ENCODE peak calls at places on chromosomes 4 and X, in eight cellular contexts. I is HFFc6; U is stimulated activated CD4-positive, alpha-beta T cell treated with anti-CD3 and anti-CD28 coated beads, Interleukin-4, amount 100 ng/mL, for 1 hour; G is WERI-Rb-1; F is GM20000; H is Peyer's patch; V is central memory CD4-positive, alpha-beta T cell; B is amygdala. N is an unnamed sample.

GRCh38 chrX:12223650-12224049 is 85.4 kb downstream of the FRMPD4 start:
- DNase-seq in U (no peak), B (no peak), G (no peak), V (no peak), F (no peak), I (peak), H (no peak), N (no peak)

GRCh38 chr4:40409835-40410234 is 74.7 kb downstream of the CHRNA9 start:
- DNase-seq in G (no peak), F (no peak), B (no peak), U (no peak), H (no peak), I (peak), V (no peak), N (no peak)

GRCh38 chrX:70089575-70090297 is 27.5 kb downstream of the OTUD6A start:
- DNase-seq in V (no peak), G (no peak), F (no peak), H (no peak), B (no peak), I (peak), U (no peak), N (no peak)

GRCh38 chr4:6372649-6373525 is 99.5 kb downstream of the PPP2R2C start:
- DNase-seq in V (no peak), H (no peak), U (no peak), B (no peak), I (peak), F (peak), G (peak), N (peak)

GRCh38 chrX:15594371-15594770 is 6.4 kb downstream of the ACE2 start:
- DNase-seq in B (no peak), V (no peak), I (no peak), H (no peak), F (no peak), U (no peak), G (no peak), N (no peak)

GRCh38 chr4:96483308-96484030 is 643.6 kb downstream of the PDHA2 start:
- DNase-seq in F (no peak), G (peak), I (no peak), V (no peak), B (no peak), U (no peak), H (no peak), N (no peak)

GRCh38 chr4:78528327-78528726 is 23.2 kb upstream of the ANXA3 start:
- DNase-seq in G (no peak), V (no peak), H (no peak), U (no peak), B (no peak), I (peak), F (no peak), N (no peak)

GRCh38 chr4:102263024-102263787 is 82.1 kb downstream of the SLC39A8 start:
- DNase-seq in B (peak), U (no peak), H (no peak), V (peak), G (peak), F (peak), I (peak), N (peak)

GRCh38 chrX:71144651-71145050 is at the start of gene NLGN3:
- DNase-seq in U (no peak), B (peak), V (no peak), H (no peak), G (peak), F (no peak), I (no peak), N (peak)

GRCh38 chrX:108468486-108468885 is 28.8 kb downstream of the COL4A5 start:
- DNase-seq in H (no peak), F (no peak), V (no peak), G (no peak), I (peak), B (no peak), U (no peak), N (no peak)

GRCh38 chrX:54029543-54030143 is 14.6 kb downstream of the PHF8 start:
- DNase-seq in V (no peak), B (no peak), I (no peak), H (no peak), G (no peak), F (no peak), U (no peak), N (no peak)

GRCh38 chr4:125432078-125432477 is 117.3 kb downstream of the FAT4 start:
- DNase-seq in U (no peak), G (peak), H (no peak), V (no peak), F (no peak), I (peak), B (no peak), N (no peak)

GRCh38 chrX:143869018-143869417 is 14.9 kb upstream of the UBE2NL start:
- DNase-seq in I (no peak), V (no peak), U (no peak), B (no peak), G (no peak), F (no peak), H (no peak), N (no peak)

GRCh38 chrX:133685806-133686205 is 270.5 kb upstream of the GPC4 start:
- DNase-seq in F (no peak), U (no peak), B (no peak), H (no peak), G (no peak), V (no peak), I (no peak), N (peak)

GRCh38 chr4:7970031-7970946 is 30.6 kb upstream of the AFAP1 start:
- DNase-seq in B (no peak), V (peak), H (no peak), F (peak), I (no peak), G (no peak), U (peak), N (no peak)

GRCh38 chrX:11460347-11460746 is 167.1 kb downstream of the AMELX start:
- DNase-seq in F (no peak), V (no peak), G (no peak), H (no peak), B (no peak), I (no peak), U (no peak), N (peak)